ENCODE peak calls at places on chromosomes 3 and 15, in ten cellular contexts. I is ELR; X is NCI-H460; M is stimulated activated CD8-positive, alpha-beta memory T cell treated with anti-CD3 and anti-CD28 coated beads, Interleukin-2, amount 100 ng/mL, for 48 hours; C is posterior cingulate gyrus; H is CD8-positive, alpha-beta memory T cell; K is naive B cell; U is EH; A is heart right ventricle; Z is nephron progenitor cell. P is an unnamed sample.

GRCh38 chr3:5756443-5756842 is 568.9 kb downstream of the EDEM1 start:
- DNase-seq in I (no peak), X (no peak), H (no peak), M (no peak), Z (no peak), K (no peak), U (no peak), C (no peak), A (no peak), P (no peak)

GRCh38 chr3:64167346-64167745 is 57.9 kb downstream of the PRICKLE2 start:
- DNase-seq in M (no peak), U (no peak), I (no peak), A (no peak), K (no peak), H (no peak), Z (no peak), X (no peak), C (no peak), P (peak)

GRCh38 chr3:177041021-177041729 is 156.1 kb downstream of the TBL1XR1 start:
- DNase-seq in C (no peak), Z (no peak), I (no peak), H (no peak), A (peak), M (no peak), X (no peak), U (peak), K (no peak), P (peak)

GRCh38 chr3:63961891-63962290 is 49.7 kb upstream of the SCAANT1 start:
- DNase-seq in M (no peak), H (peak), C (no peak), K (peak), I (peak), A (no peak), X (peak), Z (no peak), U (peak), P (peak)

GRCh38 chr3:33046521-33046920 is 50.4 kb downstream of the GLB1 start:
- DNase-seq in K (no peak), Z (no peak), U (no peak), H (no peak), M (peak), X (no peak), I (no peak), A (no peak), C (no peak), P (no peak)

GRCh38 chr3:46667061-46667621 is 26.3 kb downstream of the ALS2CL start:
- DNase-seq in H (no peak), U (no peak), Z (no peak), X (no peak), A (peak), I (no peak), K (no peak), M (no peak), C (peak), P (no peak)

GRCh38 chr15:97114900-97115763 is 784.6 kb downstream of the NR2F2 start:
- DNase-seq in I (no peak), A (no peak), Z (no peak), U (no peak), M (no peak), C (no peak), X (no peak), H (no peak), K (no peak), P (peak)

GRCh38 chr15:43648649-43649429 is at the start of gene CATSPER2:
- DNase-seq in U (no peak), A (no peak), K (no peak), M (no peak), C (no peak), I (no peak), Z (no peak), X (no peak), H (no peak), P (no peak)

GRCh38 chr15:89556413-89557262 is 18.6 kb upstream of the TICRR start:
- DNase-seq in X (peak), C (no peak), K (peak), A (peak), I (peak), H (peak), U (peak), Z (peak), M (no peak), P (peak)

GRCh38 chr3:8964436-8965370 is 1.4 kb upstream of the RAD18 start:
- DNase-seq in C (no peak), I (peak), X (no peak), U (peak), H (no peak), A (no peak), M (no peak), Z (no peak), K (no peak), P (peak)

GRCh38 chr3:126550488-126551051 is 8.2 kb downstream of the C3orf22 start:
- DNase-seq in U (no peak), X (no peak), M (no peak), Z (no peak), A (no peak), H (no peak), K (no peak), I (no peak), C (peak), P (no peak)

GRCh38 chr3:188908002-188908850 is 263.5 kb upstream of the TPRG1 start:
- DNase-seq in M (no peak), K (no peak), A (no peak), H (no peak), U (no peak), Z (no peak), X (no peak), I (no peak), C (no peak), P (peak)

P was measured in MCF 10A.